ENCODE peak calls at places on chromosome 2, in nine cellular contexts. I is GM20000; V is left lung; G is fibroblast of the aortic adventitia; Z is cardiac muscle cell; R is Ammon's horn; W is HTR-8/SVneo; P is naive thymus-derived CD4-positive, alpha-beta T cell; L is Peyer's patch. A is an unnamed sample.

GRCh38 chr2:44770221-44771187 is 171.0 kb upstream of the SIX3 start:
- DNase-seq in G (no peak), L (no peak), Z (no peak), V (no peak), I (peak; percentile 50), P (no peak), W (no peak), R (no peak), A (peak; percentile 47)

GRCh38 chr2:45007961-45008295 is 1.3 kb downstream of the SIX2 start:
- DNase-seq in I (no peak), W (no peak), Z (no peak), P (no peak), R (no peak), L (no peak), V (no peak), G (no peak), A (peak; percentile 15)

GRCh38 chr2:106038598-106039375 is 155.3 kb downstream of the UXS1 start:
- DNase-seq in W (no peak), P (no peak), Z (no peak), R (peak; percentile 28), V (no peak), G (no peak), I (no peak), L (no peak), A (no peak)

GRCh38 chr2:177172034-177172880 is 40.3 kb upstream of the HNRNPA3 start:
- DNase-seq in P (no peak), Z (peak; percentile 73), I (no peak), R (no peak), G (peak; percentile 84), V (no peak), L (no peak), W (peak; percentile 64), A (no peak)

GRCh38 chr2:70143314-70144150 is 47.3 kb downstream of the C2orf42 start:
- DNase-seq in P (no peak), Z (peak; percentile 56), W (peak; percentile 80), I (peak; percentile 65), L (peak; percentile 46), V (peak; percentile 63), G (peak; percentile 53), R (peak; percentile 52), A (peak; percentile 24)

GRCh38 chr2:232309592-232309991 is 69.0 kb upstream of the ALPP start:
- DNase-seq in W (no peak), R (no peak), P (no peak), L (no peak), G (no peak), I (no peak), V (no peak), Z (no peak), A (no peak)

GRCh38 chr2:160388464-160389263 is 104.9 kb downstream of the RBMS1 start:
- DNase-seq in R (peak; percentile 53), W (no peak), V (peak; percentile 69), Z (no peak), I (no peak), G (no peak), P (peak; percentile 36), L (peak; percentile 61), A (peak; percentile 48)

GRCh38 chr2:105886680-105887079 is 142.0 kb downstream of the NCK2 start:
- DNase-seq in V (no peak), G (no peak), W (no peak), L (no peak), R (no peak), Z (no peak), I (no peak), P (no peak), A (no peak)

GRCh38 chr2:44543773-44544725 is 182.3 kb downstream of the CAMKMT start:
- DNase-seq in W (no peak), Z (no peak), R (no peak), I (no peak), V (no peak), G (no peak), L (no peak), P (no peak), A (peak; percentile 79)

GRCh38 chr2:172806426-172807008 is 70.9 kb downstream of the RAPGEF4 start:
- DNase-seq in R (peak; percentile 66), Z (peak; percentile 76), I (peak; percentile 37), W (peak; percentile 59), P (no peak), V (no peak), L (no peak), G (peak; percentile 75), A (peak; percentile 54)

GRCh38 chr2:118846667-118847446 is 591 bp downstream of the EN1 start:
- DNase-seq in R (no peak), W (no peak), L (peak; percentile 11), G (peak; percentile 54), P (no peak), I (peak; percentile 42), Z (no peak), V (no peak), A (peak; percentile 66)

GRCh38 chr2:113861740-113862139 is 28.1 kb upstream of the ACTR3 start:
- DNase-seq in P (no peak), Z (no peak), G (no peak), V (no peak), L (peak; percentile 40), R (no peak), W (no peak), I (no peak), A (no peak)

GRCh38 chr2:18171191-18172139 is 293.0 kb downstream of the KCNS3 start:
- DNase-seq in P (no peak), I (no peak), L (no peak), W (no peak), G (peak; percentile 88), Z (peak; percentile 70), V (peak; percentile 48), R (peak; percentile 60), A (no peak)

GRCh38 chr2:200199576-200200263 is 106.8 kb upstream of the SPATS2L start:
- DNase-seq in P (no peak), Z (no peak), R (no peak), V (no peak), G (no peak), L (no peak), I (no peak), W (no peak), A (peak; percentile 49)

GRCh38 chr2:55204536-55204935 is 27.6 kb downstream of the CLHC1 start:
- DNase-seq in W (no peak), G (no peak), R (no peak), V (no peak), L (no peak), I (no peak), Z (no peak), P (no peak), A (no peak)

GRCh38 chr2:128395640-128396499 is 77.2 kb upstream of the HS6ST1 start:
- DNase-seq in W (no peak), V (no peak), G (peak; percentile 2), Z (peak; percentile 32), P (no peak), R (no peak), I (no peak), L (no peak), A (no peak)

GRCh38 chr2:113169002-113169530 is 4.7 kb upstream of the PSD4 start:
- DNase-seq in L (peak; percentile 50), W (no peak), R (no peak), P (no peak), G (no peak), I (peak; percentile 49), Z (no peak), V (no peak), A (no peak)

GRCh38 chr2:161124186-161124585 is 36.0 kb upstream of the TANK start:
- DNase-seq in R (no peak), L (no peak), W (no peak), Z (no peak), P (no peak), G (no peak), V (no peak), I (no peak), A (no peak)

GRCh38 chr2:39631715-39632114 is 34.0 kb upstream of the TMEM178A start:
- DNase-seq in L (no peak), P (no peak), W (peak; percentile 70), V (no peak), Z (peak; percentile 97), G (peak; percentile 99), R (peak; percentile 13), I (no peak), A (no peak)

GRCh38 chr2:218289639-218290315 is 2.5 kb downstream of the TMBIM1 start:
- DNase-seq in W (no peak), P (no peak), R (peak; percentile 22), G (peak; percentile 76), Z (peak; percentile 57), I (no peak), L (no peak), V (no peak), A (no peak)